ENCODE peak calls at places on chromosomes 1 and 21, in eight cellular contexts. W is ovary; V is heart left ventricle; M is CD8-positive, alpha-beta T cell; F is uterus; T is HCT116; L is neuronal stem cell; Q is tibial artery. U is an unnamed sample. For H3K4me1, the result is how much of the 10 kb centered on the place peaks cover.

GRCh38 chr1:150528997-150529396 is 13.4 kb downstream of the FALEC start:
- DNase-seq in W (no peak), V (no peak), M (no peak), F (no peak), T (no peak), L (no peak), Q (no peak), U (peak)

GRCh38 chr1:110112143-110112542 is at the start of gene UBL4B:
- DNase-seq in W (no peak), V (no peak), M (no peak), F (no peak), T (no peak), L (no peak), Q (no peak), U (no peak)

GRCh38 chr1:39832294-39832693 is 43.6 kb upstream of the BMP8B start:
- DNase-seq in W (no peak), V (no peak), M (no peak), F (no peak), T (no peak), L (no peak), Q (no peak), U (no peak)

GRCh38 chr1:188782220-188782841 is 1695.3 kb downstream of the BRINP3 start:
- DNase-seq in W (no peak), V (no peak), M (no peak), F (no peak), T (peak), L (peak), Q (no peak), U (peak)

GRCh38 chr1:65813956-65814355 is 21.3 kb downstream of the PDE4B start:
- DNase-seq in W (no peak), V (no peak), M (no peak), F (no peak), T (no peak), L (no peak), Q (no peak), U (peak)

GRCh38 chr1:161196521-161197451 is 2.1 kb downstream of the ADAMTS4 start:
- DNase-seq in W (peak), V (peak), M (no peak), F (peak), T (no peak), L (no peak), Q (peak), U (peak)

GRCh38 chr1:1068077-1068373 is 6.1 kb downstream of the RNF223 start:
- DNase-seq in W (no peak), V (no peak), M (peak), F (no peak), T (no peak), L (no peak), Q (no peak), U (no peak)

GRCh38 chr21:42171091-42172053 is 47.6 kb upstream of the ABCG1 start:
- DNase-seq in W (peak), V (peak), M (no peak), F (peak), T (peak), L (no peak), Q (no peak), U (no peak)

GRCh38 chr1:55751776-55752175 is 536.6 kb upstream of the USP24 start:
- DNase-seq in W (no peak), V (no peak), M (no peak), F (no peak), T (no peak), L (no peak), Q (no peak), U (peak)

GRCh38 chr1:119946724-119947123 is 50.4 kb upstream of the ADAM30 start:
- DNase-seq in W (no peak), V (no peak), M (no peak), F (no peak), T (no peak), L (no peak), Q (no peak), U (peak)

GRCh38 chr1:7299994-7300393 is 471.1 kb upstream of the VAMP3 start:
- DNase-seq in W (no peak), V (no peak), M (no peak), F (no peak), T (no peak), L (no peak), Q (no peak), U (peak)

GRCh38 chr1:157249326-157249725 is 111.1 kb upstream of the ETV3 start:
- DNase-seq in W (no peak), V (no peak), M (no peak), F (no peak), T (no peak), L (no peak), Q (no peak), U (no peak)

GRCh38 chr1:62334434-62334833 is 15.2 kb upstream of the KANK4 start:
- DNase-seq in W (no peak), V (no peak), M (no peak), F (no peak), T (no peak), L (no peak), Q (no peak), U (no peak)

GRCh38 chr1:168372307-168372706 is 91.6 kb downstream of the TBX19 start:
- DNase-seq in W (no peak), V (no peak), M (no peak), F (no peak), T (no peak), L (no peak), Q (no peak), U (no peak)

GRCh38 chr1:21335088-21335678 is 44.9 kb upstream of the ECE1 start:
- DNase-seq in W (no peak), V (no peak), M (no peak), F (no peak), T (no peak), L (no peak), Q (no peak), U (no peak)

GRCh38 chr1:82348487-82348886 is 547.8 kb downstream of the ADGRL2 start:
- DNase-seq in W (no peak), V (no peak), M (no peak), F (no peak), T (no peak), L (no peak), Q (no peak), U (no peak)

GRCh38 chr1:62342270-62342669 is 23.0 kb upstream of the KANK4 start:
- DNase-seq in W (no peak), V (no peak), M (no peak), F (no peak), T (no peak), L (no peak), Q (no peak), U (no peak)

GRCh38 chr1:206690516-206690915 is 5.8 kb downstream of the MAPKAPK2 start:
- DNase-seq in W (no peak), V (peak), M (no peak), F (no peak), T (no peak), L (no peak), Q (peak), U (no peak)

GRCh38 chr1:173429517-173430477 is 47.3 kb upstream of the PRDX6 start:
- DNase-seq in W (peak), V (peak), M (peak), F (peak), T (peak), L (peak), Q (peak), U (peak)

GRCh38 chr1:167922023-167922422 is 8.1 kb upstream of the ADCY10 start:
- DNase-seq in W (no peak), V (no peak), M (no peak), F (no peak), T (no peak), L (no peak), Q (no peak), U (peak)

GRCh38 chr1:81296584-81296983 is 504.1 kb upstream of the ADGRL2 start:
- DNase-seq in W (no peak), V (no peak), M (no peak), F (no peak), T (no peak), L (no peak), Q (no peak), U (peak)

GRCh38 chr1:172658871-172659453 is at the start of gene FASLG:
- DNase-seq in W (no peak), V (no peak), M (peak), F (no peak), T (no peak), L (no peak), Q (no peak), U (no peak)

GRCh38 chr1:30746212-30747027 is 11.2 kb downstream of the LAPTM5 start:
- DNase-seq in W (no peak), V (no peak), M (no peak), F (no peak), T (no peak), L (no peak), Q (no peak), U (no peak)

GRCh38 chr1:184329962-184330868 is 56.6 kb upstream of the C1orf21 start:
- DNase-seq in W (no peak), V (no peak), M (no peak), F (peak), T (no peak), L (no peak), Q (no peak), U (peak)

GRCh38 chr1:183925947-183926346 is 111.6 kb downstream of the COLGALT2 start:
- DNase-seq in W (no peak), V (no peak), M (no peak), F (no peak), T (no peak), L (no peak), Q (no peak), U (no peak)

GRCh38 chr1:198472997-198473396 is 67.5 kb downstream of the ATP6V1G3 start:
- DNase-seq in W (no peak), V (no peak), M (no peak), F (no peak), T (no peak), L (no peak), Q (no peak), U (no peak)

GRCh38 chr1:227779651-227780050 is 35.8 kb upstream of the PRSS38 start:
- DNase-seq in W (peak), V (peak), M (no peak), F (peak), T (no peak), L (no peak), Q (peak), U (no peak)

GRCh38 chr1:222634180-222635013 is 16.5 kb downstream of the MIA3 start:
- DNase-seq in W (no peak), V (no peak), M (peak), F (peak), T (peak), L (peak), Q (no peak), U (peak)

DNA sequence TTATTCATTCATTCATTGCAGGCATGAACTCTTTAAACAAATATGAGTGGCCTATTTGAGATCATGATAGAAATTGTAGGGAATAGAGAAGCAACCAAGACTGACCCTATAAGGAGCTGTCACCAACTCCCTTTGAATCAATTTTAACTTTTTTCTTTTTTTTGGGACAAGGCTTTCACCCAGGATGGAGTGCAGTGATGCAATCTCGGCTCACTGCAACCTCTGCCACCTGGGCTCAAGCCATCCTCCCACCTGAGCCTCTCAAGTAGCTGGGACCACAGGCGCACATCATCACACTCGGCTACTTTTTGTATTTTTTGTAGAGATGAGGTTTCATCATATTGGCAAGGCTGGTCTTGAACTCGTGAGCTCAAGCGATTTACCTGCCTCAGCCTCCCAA is 17.1 kb upstream of the ATP5PO start:
- DNase-seq in W (no peak), V (no peak), M (no peak), F (no peak), T (no peak), L (no peak), Q (no peak), U (no peak)
- H3K4me3 ChIP-seq in W (peak), V (no peak), M (peak), F (peak), T (no peak), L (no peak), Q (peak), U (no peak)

DNA sequence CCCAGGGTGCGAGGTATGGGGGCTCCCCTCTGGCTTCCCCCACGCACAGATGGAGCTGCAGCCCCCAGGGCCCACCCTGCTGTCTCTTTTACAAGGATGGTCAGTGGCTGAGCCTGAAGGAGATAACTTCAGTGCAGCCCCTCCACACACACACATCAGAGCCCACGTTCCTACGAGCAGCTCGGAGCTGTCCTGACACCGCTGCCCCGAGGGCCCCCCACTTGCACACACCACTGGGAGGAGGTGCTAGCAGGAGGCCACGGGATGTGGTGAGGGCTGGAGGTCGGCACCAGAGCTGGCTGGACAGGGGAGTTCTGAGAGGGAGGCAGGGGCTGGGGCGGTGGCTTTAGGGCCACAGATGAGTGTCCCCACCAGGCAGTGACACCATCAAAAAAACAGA is 53.9 kb downstream of the MORN1 start:
- DNase-seq in W (no peak), V (no peak), M (peak), F (no peak), T (no peak), L (no peak), Q (no peak), U (no peak)
- H3K27ac ChIP-seq in W (no peak), V (no peak), M (no peak), F (no peak), T (no peak), L (no peak), Q (no peak), U (no peak)

GRCh38 chr1:178625695-178626094 is 99.3 kb upstream of the RALGPS2 start:
- DNase-seq in W (no peak), V (no peak), M (no peak), F (peak), T (no peak), L (no peak), Q (no peak), U (no peak)

GRCh38 chr1:178630418-178630817 is 94.6 kb upstream of the RALGPS2 start:
- DNase-seq in W (no peak), V (no peak), M (no peak), F (no peak), T (no peak), L (no peak), Q (no peak), U (no peak)

GRCh38 chr1:178629549-178630154 is 95.4 kb upstream of the RALGPS2 start:
- DNase-seq in W (no peak), V (no peak), M (no peak), F (no peak), T (no peak), L (no peak), Q (no peak), U (no peak)

GRCh38 chr1:178627037-178627436 is 98.0 kb upstream of the RALGPS2 start:
- DNase-seq in W (no peak), V (no peak), M (no peak), F (no peak), T (no peak), L (no peak), Q (no peak), U (no peak)

DNA sequence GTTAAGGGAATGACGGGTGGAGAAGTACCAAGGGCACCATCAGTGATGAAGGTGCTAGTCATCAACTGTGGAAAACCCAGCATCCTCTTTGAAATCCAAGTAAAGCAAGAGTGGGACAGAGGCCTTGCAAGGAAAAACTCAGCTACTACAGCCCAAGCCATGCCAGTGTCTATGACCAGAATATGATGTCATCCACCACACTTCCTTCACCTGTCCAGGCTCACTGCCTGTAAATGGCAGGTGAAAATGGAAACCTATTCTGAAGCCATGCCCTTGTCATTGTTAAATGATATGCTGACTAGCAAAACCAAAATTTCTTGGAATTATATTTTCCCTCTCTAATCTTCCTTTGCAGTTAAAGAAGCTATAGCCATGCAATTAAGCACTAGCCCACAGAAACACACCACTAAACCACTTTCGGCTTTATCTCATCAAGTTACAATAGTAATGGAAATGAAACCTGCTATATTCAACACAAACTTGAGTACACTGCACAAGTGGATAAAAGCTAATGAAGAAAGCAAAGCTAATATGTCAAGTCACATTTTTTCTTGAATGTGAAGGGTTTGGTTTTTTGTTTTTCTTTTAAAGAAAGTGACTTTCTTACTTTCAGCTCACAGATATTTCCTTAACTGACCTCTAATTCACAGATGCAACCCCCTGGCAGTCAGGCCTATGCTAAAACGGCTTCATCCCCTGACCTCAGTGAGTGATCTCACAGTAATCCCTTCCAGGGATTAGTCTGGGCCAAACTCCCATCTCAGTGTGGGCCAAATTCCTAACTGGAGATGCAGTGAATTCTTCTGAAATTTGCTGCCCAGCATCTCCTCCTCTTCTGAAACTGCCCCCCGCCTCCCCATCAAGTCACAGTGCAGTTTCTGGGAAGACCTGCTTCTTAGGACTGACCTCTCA is 96.2 kb upstream of the RALGPS2 start:
- DNase-seq in W (no peak), V (no peak), M (no peak), F (no peak), T (no peak), L (peak), Q (no peak), U (peak)
- H3K4me1 ChIP-seq in W (under half), V (under half), M (under half), F (under half), T (under half), L (under half), Q (under half), U (under half)

DNA sequence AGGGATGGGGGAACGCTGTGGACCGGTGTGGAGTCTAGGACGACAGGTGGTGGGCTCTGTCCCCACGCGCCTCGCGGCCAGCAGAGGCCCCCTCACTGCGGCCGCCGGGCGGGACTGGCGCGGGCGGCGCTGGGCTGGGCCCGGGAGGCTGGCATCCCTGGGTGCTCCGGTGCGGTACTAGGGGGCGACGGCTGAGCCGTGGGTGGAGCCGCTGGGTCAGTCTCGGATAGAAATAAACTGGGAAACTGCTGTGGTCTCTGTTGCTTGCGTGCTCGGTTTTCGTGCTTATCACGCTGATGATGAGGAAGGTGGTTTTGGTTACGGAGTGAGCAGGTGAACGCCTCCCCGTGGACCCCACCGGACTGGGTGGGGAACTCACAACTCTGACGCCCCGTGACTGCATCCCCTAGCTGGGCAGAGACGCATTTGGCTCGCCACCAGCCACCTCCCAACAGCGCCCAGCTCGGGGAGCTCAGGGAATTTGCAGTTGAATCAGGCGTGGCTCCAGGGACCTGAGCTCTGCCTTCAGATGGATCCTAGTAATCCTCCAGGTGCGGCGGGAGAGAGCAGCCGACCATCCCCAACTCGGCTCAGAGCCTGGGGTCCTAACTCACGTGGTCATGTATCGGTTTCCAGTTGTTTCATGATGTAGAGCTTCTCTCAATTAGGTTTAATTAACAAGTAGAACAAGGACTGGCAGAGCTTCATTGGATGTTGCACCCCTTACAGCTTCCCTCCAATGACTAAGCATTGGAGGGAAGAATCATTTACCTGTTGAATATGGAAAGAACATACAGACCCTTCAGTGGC is 32.1 kb downstream of the HSD17B7 start:
- DNase-seq in W (peak), V (no peak), M (no peak), F (no peak), T (peak), L (peak), Q (peak), U (no peak)
- H3K4me3 ChIP-seq in W (peak), V (peak), M (no peak), F (peak), T (peak), L (peak), Q (peak), U (peak)

U was measured in fibroblast of lung.